ENCODE peak calls at places on chromosomes 12 and 14, in four cellular contexts. C is fibroblast of lung, E is AG09309, M is fibroblast of mammary gland. R is an unnamed sample.

GRCh38 chr12:60345442-60345841 is 749.6 kb downstream of the SLC16A7 start:
- DNase-seq in C (no peak), E (no peak), M (no peak), R (peak; percentile 5)

GRCh38 chr12:118853634-118854033 is 127.7 kb upstream of the SRRM4 start:
- DNase-seq in C (no peak), E (no peak), M (no peak), R (no peak)

GRCh38 chr12:53750812-53751335 is 905 bp downstream of the CISTR start:
- DNase-seq in C (no peak), E (no peak), M (no peak), R (no peak)

GRCh38 chr14:61877768-61878167 is 115.5 kb downstream of the SNAPC1 start:
- DNase-seq in C (no peak), E (no peak), M (no peak), R (no peak)

GRCh38 chr14:101808020-101808641 is 46.6 kb downstream of the PPP2R5C start:
- DNase-seq in C (no peak), E (no peak), M (peak; percentile 52), R (no peak)

GRCh38 chr14:48967419-48967818 is 618.8 kb downstream of the RPS29 start:
- DNase-seq in C (no peak), E (no peak), M (no peak), R (no peak)

GRCh38 chr12:62435337-62436163 is 31.1 kb upstream of the MON2 start:
- DNase-seq in C (peak; percentile 74), E (peak; percentile 11), M (peak; percentile 60), R (peak; percentile 32)

GRCh38 chr12:109982211-109982610 is 14.0 kb downstream of the GIT2 start:
- DNase-seq in C (no peak), E (peak; percentile 75), M (peak; percentile 74), R (no peak)

GRCh38 chr12:66236969-66237368 is 48.0 kb downstream of the IRAK3 start:
- DNase-seq in C (no peak), E (no peak), M (no peak), R (no peak)

GRCh38 chr14:93331375-93332031 is 1.3 kb downstream of the BTBD7 start:
- DNase-seq in C (no peak), E (no peak), M (peak; percentile 4), R (no peak)

GRCh38 chr14:24612186-24612585 is 2.7 kb upstream of the GZMH start:
- DNase-seq in C (no peak), E (no peak), M (no peak), R (peak; percentile 10)

GRCh38 chr14:69685217-69685616 is 73.8 kb downstream of the SUSD6 start:
- DNase-seq in C (no peak), E (no peak), M (peak; percentile 37), R (peak; percentile 93)

GRCh38 chr14:23056956-23057756 is at the start of gene CDH24:
- DNase-seq in C (peak; percentile 58), E (no peak), M (peak; percentile 50), R (peak; percentile 72)

GRCh38 chr12:71594214-71594948 is 69.3 kb downstream of the ZFC3H1 start:
- DNase-seq in C (peak; percentile 27), E (no peak), M (peak; percentile 45), R (no peak)

GRCh38 chr14:24605435-24606190 is 3.9 kb downstream of the GZMH start:
- DNase-seq in C (no peak), E (no peak), M (peak; percentile 2), R (peak; percentile 24)

GRCh38 chr14:79820866-79821535 is 390.3 kb downstream of the DIO2 start:
- DNase-seq in C (no peak), E (no peak), M (no peak), R (no peak)

GRCh38 chr12:63922446-63922845 is 77.9 kb downstream of the SRGAP1 start:
- DNase-seq in C (peak; percentile 80), E (peak; percentile 81), M (no peak), R (peak; percentile 50)

DNA sequence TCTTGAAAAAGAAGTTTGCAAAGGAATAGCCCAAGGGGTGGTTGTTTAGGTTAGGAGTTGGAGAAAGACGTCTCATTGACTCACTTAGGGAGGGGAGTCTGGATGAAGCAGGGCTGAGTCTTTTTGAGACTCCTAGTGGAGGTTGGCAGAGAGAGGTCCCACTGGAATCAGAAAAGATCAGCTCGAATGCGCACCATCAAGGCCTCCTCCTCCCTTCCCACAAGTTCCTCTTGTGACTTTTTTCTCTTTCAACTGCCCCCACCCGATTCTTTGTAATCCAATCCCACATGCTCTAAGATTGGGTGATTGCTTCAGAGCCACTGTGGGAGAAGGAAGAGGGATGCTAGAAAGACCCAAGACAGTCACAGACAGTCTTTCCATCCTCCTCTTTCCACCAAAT is 2.0 kb downstream of the ARHGEF40 start:
- DNase-seq in C (peak; percentile 81), E (no peak), M (peak; percentile 96), R (peak; percentile 36)
- TF ChIP-seq CTCF in C (peak; percentile 12), E (no peak), M (peak; percentile 33), R (no peak)

GRCh38 chr12:113591480-113591971 is 119.9 kb upstream of the LHX5 start:
- DNase-seq in C (no peak), E (no peak), M (no peak), R (no peak)
- TF ChIP-seq CTCF in C (no peak), E (no peak), M (no peak), R (no peak)

GRCh38 chr12:57852195-57852594 is 5.7 kb upstream of the CTDSP2 start:
- DNase-seq in C (no peak), E (no peak), M (no peak), R (no peak)

GRCh38 chr12:57851552-57852186 is 5.1 kb upstream of the CTDSP2 start:
- DNase-seq in C (no peak), E (no peak), M (no peak), R (no peak)

GRCh38 chr12:57853864-57854556 is 7.5 kb upstream of the CTDSP2 start:
- DNase-seq in C (no peak), E (no peak), M (no peak), R (no peak)

GRCh38 chr12:57850924-57851323 is 4.4 kb upstream of the CTDSP2 start:
- DNase-seq in C (no peak), E (no peak), M (no peak), R (no peak)

GRCh38 chr12:57852620-57853509 is 6.3 kb upstream of the CTDSP2 start:
- DNase-seq in C (peak; percentile 51), E (no peak), M (no peak), R (no peak)
- TF ChIP-seq CTCF in C (peak; percentile 9), E (no peak), M (no peak), R (no peak)

DNA sequence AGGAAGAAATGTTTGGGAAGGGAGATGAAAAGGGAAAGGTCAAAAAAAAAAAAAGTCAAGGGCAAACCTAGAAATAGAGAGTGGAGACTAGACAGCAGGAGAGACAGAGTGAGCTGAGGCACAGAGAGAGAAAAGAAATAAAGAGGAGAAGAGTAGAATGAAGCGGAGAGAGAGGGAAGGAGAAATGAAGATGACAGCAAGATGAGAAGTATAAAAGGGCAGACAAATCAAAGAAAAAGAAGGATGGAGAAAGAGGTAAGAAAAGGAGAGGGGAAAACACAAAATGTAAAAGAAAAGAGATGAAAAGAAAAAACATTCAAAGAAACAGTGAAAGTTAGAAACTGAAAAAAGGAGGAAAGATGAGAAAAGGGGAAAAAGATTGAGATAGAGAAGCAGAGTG is 53.0 kb downstream of the TC2N start:
- DNase-seq in C (no peak), E (no peak), M (no peak), R (no peak)
- TF ChIP-seq CTCF in C (no peak), E (no peak), M (no peak), R (no peak)

DNA sequence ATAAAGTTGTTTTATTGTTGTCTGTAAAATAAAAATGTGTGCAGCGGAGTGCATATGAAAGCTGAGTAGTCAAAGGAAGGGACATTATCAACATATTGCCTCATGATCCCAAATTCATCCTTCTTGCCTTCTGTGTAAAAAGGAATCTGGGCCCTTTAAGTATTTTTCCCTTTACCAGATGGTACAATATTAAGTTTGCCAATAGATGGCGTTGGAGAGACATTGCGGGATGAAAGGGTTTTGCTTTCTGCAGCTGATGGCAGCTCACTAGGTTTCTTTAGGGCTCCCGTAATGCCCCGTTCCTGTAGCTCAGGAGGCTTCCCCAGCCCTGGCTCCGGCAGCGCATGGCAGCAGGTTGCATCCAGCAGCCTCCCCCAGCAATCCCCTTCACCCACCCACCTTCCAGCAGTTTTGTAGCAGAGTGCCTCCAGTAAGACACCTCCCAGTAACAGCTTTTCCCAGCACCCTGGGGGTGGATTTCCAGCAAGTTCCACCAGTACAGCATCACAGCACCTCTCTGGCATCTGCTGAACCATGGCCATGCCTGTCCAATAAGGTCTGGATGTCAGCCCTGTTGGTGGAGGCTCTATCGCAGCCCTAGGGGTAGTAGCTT is 354.4 kb downstream of the MED13L start:
- DNase-seq in C (peak; percentile 29), E (no peak), M (peak; percentile 33), R (peak; percentile 23)
- TF ChIP-seq CTCF in C (peak; percentile 3), E (peak; percentile 15), M (peak; percentile 54), R (no peak)

GRCh38 chr12:94707892-94708291 is 57.5 kb upstream of the TMCC3 start:
- DNase-seq in C (peak; percentile 83), E (no peak), M (peak; percentile 51), R (no peak)

GRCh38 chr12:94712852-94713545 is 62.6 kb upstream of the TMCC3 start:
- DNase-seq in C (no peak), E (no peak), M (no peak), R (no peak)

GRCh38 chr12:94714378-94714777 is 64.0 kb upstream of the TMCC3 start:
- DNase-seq in C (peak; percentile 58), E (no peak), M (peak; percentile 91), R (peak; percentile 37)

GRCh38 chr12:94706250-94706661 is 55.9 kb upstream of the TMCC3 start:
- DNase-seq in C (no peak), E (no peak), M (peak; percentile 19), R (no peak)

DNA sequence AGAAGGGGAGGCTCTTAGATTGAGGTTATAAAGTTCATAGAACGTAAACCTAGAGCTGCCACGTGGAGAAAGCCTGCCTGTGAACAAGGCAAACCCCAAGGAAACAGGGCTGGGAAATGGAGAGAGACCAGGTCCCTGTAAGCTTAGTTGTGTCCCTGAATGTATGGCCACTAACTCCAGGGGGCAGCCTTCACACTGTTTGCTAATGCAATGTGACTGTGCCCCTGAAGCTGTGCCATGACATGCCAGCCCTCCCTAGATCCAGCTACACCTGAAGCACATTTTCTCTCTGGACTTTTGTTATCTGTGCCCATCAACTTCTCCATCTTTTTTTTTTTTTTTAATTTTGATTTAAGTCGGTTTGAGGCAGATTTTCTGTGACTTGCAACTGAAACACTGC is 60.6 kb upstream of the TMCC3 start:
- DNase-seq in C (peak; percentile 13), E (no peak), M (peak; percentile 28), R (peak; percentile 59)
- TF ChIP-seq CTCF in C (peak; percentile 8), E (peak; percentile 52), M (peak; percentile 50), R (peak; percentile 18)

R was measured in MCF 10A.